ENCODE peak calls at places on chromosomes 1 and 21, in five cellular contexts. D is prostate gland, O is kidney, J is iPS DF 6.9, R is breast epithelium. G is an unnamed sample. For H3K4me1, the result is how much of the 10 kb centered on the place peaks cover.

GRCh38 chr21:29849735-29850176 is 90.0 kb downstream of the GRIK1 start:
- DNase-seq in O (no peak), R (peak), D (peak), J (peak), G (peak)

GRCh38 chr1:205983925-205984725 is 19.1 kb downstream of the RAB7B start:
- DNase-seq in O (no peak), D (peak), R (peak), J (peak), G (peak)

GRCh38 chr1:98046031-98046641 is 125.3 kb upstream of the DPYD start:
- DNase-seq in R (no peak), J (no peak), D (no peak), O (peak), G (peak)

GRCh38 chr1:54804471-54805132 is 3.5 kb upstream of the TTC22 start:
- DNase-seq in O (no peak), D (no peak), R (no peak), J (no peak), G (no peak)

GRCh38 chr1:194684636-194685035 is 1498.2 kb upstream of the B3GALT2 start:
- DNase-seq in R (no peak), J (no peak), D (no peak), O (no peak), G (no peak)

GRCh38 chr1:30371888-30372791 is 351.2 kb downstream of the MATN1 start:
- DNase-seq in R (no peak), D (no peak), J (no peak), O (peak), G (no peak)

GRCh38 chr1:203184467-203184866 is 2.0 kb downstream of the CHI3L1 start:
- DNase-seq in O (no peak), D (no peak), J (no peak), R (no peak), G (no peak)

GRCh38 chr1:85465099-85465790 is at the start of gene DDAH1:
- DNase-seq in J (no peak), O (peak), D (peak), R (peak), G (peak)

GRCh38 chr1:200901350-200901749 is 6.7 kb downstream of the INAVA start:
- DNase-seq in D (no peak), J (no peak), R (no peak), O (no peak), G (no peak)

GRCh38 chr1:200901796-200902444 is 7.2 kb downstream of the INAVA start:
- DNase-seq in R (no peak), J (no peak), O (peak), D (no peak), G (no peak)

GRCh38 chr1:200905411-200906052 is 10.8 kb downstream of the INAVA start:
- DNase-seq in D (no peak), J (no peak), O (no peak), R (no peak), G (no peak)

GRCh38 chr1:200904772-200905171 is 10.1 kb downstream of the INAVA start:
- DNase-seq in O (no peak), J (no peak), D (no peak), R (no peak), G (no peak)

DNA sequence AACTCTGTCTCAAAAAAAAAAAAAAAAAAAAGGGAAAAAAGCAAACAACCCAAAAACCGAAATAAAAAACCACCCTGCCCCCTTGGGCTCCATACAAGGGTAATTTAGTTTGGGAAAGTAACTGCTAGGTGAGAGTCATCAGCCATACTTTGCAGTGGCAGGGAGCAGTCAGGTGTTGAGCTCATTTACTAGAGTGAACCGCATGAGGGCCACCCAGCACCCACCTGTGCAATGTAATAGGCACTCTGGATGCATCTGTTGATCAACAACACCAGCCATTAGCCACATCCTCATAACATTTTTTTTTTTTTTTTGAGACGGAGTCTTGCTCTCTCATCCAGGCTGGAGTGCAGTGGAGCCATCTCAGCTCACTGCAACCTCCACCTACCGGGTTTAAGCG is 9.1 kb downstream of the INAVA start:
- DNase-seq in R (no peak), J (no peak), O (no peak), D (no peak), G (no peak)
- H3K4me1 ChIP-seq in R (under half), J (under half), O (under half), D (under half), G (under half)

DNA sequence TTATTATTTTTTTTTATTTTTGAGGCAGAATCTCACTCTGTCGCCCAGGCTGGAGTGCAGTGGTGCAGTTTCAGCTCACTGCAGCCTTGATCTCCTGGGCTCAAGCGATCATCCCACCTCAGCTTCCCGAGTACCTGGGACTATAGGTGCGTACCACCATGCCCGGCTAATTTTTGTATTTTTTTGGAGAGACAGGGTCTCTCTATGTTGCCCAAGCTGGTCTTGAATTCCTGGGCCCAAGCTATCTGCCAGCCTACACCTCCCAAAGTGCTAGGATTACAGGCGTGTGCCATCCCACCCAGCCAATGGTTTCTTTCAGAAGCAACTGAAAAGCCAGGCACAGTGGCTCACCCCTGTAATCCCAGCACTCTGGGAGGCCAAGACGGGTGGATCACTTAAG is 2.3 kb downstream of the KRTCAP2 start:
- DNase-seq in D (no peak), J (no peak), O (no peak), R (no peak), G (no peak)
- H3K4me1 ChIP-seq in D (under half), J (under half), O (under half), R (under half), G (under half)

DNA sequence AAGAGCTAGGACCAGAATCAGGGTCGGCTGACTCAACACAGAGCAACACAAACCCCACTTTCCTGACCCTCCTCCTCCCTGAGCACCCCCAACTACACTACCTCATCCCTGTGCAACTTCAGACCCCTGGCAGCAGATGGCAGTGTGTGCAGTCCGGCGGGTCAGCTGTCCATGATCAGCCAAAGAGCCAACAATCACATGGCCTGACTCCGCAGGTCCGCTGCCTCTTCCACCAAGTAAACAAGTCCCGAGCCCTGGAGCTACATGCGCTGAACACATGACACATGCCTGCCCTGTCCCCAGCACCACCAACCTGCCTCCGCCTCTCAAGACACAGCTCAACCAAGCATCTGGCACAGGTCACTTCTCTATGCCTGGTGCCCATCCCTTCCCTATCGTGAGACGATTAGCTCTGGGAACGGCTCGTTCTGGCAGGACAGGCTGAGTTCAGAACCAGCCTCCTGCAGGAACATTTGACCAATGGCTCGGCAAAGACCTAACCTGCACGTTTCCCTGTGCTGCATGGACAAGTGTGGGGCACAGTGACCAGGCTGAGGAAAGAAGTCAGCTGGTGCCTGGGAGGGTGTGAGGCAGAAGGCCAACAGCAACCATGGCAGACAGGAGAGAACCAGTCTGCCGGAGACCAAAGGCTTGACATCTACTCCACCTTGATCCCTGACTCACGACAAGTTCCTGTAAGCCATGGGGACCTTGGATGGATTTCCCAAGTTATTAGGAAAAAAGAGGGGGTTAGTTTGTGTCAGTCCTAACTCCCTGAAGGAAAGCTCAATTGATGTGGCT is 60.3 kb downstream of the CD46 start:
- DNase-seq in O (peak), R (peak), D (peak), J (no peak), G (peak)
- H3K4me1 ChIP-seq in O (half or more), R (under half), D (half or more), J (under half), G (under half)

GRCh38 chr1:199508653-199509052 is 518.9 kb upstream of the NR5A2 start:
- DNase-seq in D (no peak), O (no peak), R (no peak), J (no peak), G (no peak)

GRCh38 chr1:199512037-199512710 is 515.3 kb upstream of the NR5A2 start:
- DNase-seq in J (no peak), O (no peak), D (no peak), R (no peak), G (no peak)

GRCh38 chr1:199515261-199515660 is 512.2 kb upstream of the NR5A2 start:
- DNase-seq in J (no peak), R (no peak), O (no peak), D (no peak), G (no peak)

GRCh38 chr1:199510314-199510713 is 517.2 kb upstream of the NR5A2 start:
- DNase-seq in O (no peak), J (no peak), R (no peak), D (no peak), G (no peak)
- H3K4me1 ChIP-seq in O (under half), J (under half), R (under half), D (under half), G (under half)

GRCh38 chr1:181482521-181483083 is 715 bp upstream of the CACNA1E start:
- DNase-seq in O (peak), D (peak), R (no peak), J (peak), G (no peak)
- H3K4me1 ChIP-seq in O (under half), D (under half), R (under half), J (under half), G (under half)

GRCh38 chr1:8607906-8608305 is 209.5 kb downstream of the RERE start:
- DNase-seq in J (no peak), D (no peak), O (no peak), R (no peak), G (no peak)
- H3K4me1 ChIP-seq in J (under half), D (under half), O (under half), R (under half), G (under half)

GRCh38 chr1:213796525-213796924 is 191.2 kb upstream of the PROX1 start:
- DNase-seq in R (no peak), J (no peak), O (no peak), D (no peak), G (no peak)

GRCh38 chr1:213790565-213790964 is 197.2 kb upstream of the PROX1 start:
- DNase-seq in O (no peak), D (no peak), J (no peak), R (no peak), G (no peak)

DNA sequence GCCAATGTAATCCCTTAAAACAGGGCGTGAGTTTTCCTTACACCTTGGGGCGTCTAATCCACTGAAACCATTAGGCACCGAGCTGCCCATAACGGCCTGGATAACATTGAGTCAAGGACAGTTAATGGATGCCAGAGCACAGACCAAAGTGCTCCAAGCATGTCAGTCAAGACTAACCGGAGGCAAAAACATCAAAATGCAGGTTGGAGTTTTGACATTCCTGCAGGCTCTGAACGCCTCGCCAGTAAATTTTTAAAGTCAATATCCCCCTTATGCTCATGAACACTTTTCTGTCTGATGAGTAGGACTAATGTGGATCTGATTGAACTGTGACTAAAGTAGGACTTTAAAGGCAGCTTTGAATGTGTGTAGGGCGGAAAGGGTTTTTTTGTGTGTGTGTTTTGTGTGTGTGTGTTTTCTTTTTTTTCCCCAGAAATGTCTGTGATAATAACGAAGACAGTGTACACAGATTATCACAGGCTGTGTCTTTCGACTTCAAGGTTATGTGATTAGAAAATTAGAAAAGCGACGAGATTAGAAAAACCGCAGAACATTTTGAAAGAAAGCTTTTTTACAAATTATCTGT is 194.2 kb upstream of the PROX1 start:
- DNase-seq in O (no peak), D (no peak), J (no peak), R (no peak), G (no peak)
- H3K4me1 ChIP-seq in O (under half), D (under half), J (under half), R (under half), G (under half)

GRCh38 chr21:25657140-25657539 is 18.1 kb downstream of the JAM2 start:
- DNase-seq in D (no peak), J (no peak), O (no peak), R (no peak), G (no peak)

GRCh38 chr21:25660233-25660632 is 21.2 kb downstream of the JAM2 start:
- DNase-seq in R (no peak), J (no peak), O (no peak), D (no peak), G (no peak)

GRCh38 chr21:25658427-25658980 is 19.4 kb downstream of the JAM2 start:
- DNase-seq in D (no peak), J (no peak), O (no peak), R (no peak), G (no peak)
- H3K4me1 ChIP-seq in D (under half), J (under half), O (under half), R (under half), G (under half)

DNA sequence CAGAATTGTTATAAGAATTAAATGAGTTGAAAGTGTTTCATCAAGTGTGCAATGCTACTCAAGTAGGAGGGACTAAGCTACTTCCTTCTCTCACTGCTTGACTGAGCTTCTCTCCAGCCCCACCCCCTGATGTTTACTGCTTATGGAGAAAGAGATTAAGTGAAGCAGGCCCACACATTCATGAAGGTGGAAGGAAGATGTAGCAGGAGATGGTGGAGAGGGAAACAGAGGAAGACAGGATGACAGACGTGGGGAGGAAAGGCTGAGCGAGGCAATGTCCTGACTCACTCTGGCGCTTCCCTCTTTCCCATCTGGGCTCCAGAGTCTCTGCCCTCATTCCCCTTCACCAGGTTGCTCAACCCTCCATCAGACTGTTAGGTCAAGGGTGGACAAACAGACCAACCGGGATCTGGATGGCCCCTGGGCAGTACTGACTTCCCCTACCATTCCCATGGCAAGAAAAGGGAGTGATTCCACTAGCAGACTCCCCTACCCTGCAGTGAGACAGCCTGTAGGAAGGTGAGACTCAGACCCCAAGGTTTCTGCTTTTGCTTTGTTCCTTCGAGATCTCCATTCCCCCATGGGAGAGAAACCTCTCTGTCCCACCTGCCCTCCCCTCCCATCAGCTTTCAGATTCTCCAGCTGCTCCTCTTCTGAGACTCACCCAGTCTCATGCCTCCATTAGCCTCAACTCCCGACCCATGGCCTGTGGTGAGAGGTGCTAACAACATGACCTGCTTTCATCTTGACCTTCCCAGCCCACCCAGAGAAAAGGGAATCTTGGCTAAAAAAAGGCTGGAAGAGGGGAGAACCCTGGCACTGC is 3.1 kb upstream of the ARHGEF2 start:
- DNase-seq in R (no peak), D (no peak), O (no peak), J (no peak), G (peak)
- H3K4me1 ChIP-seq in R (under half), D (under half), O (under half), J (under half), G (under half)

DNA sequence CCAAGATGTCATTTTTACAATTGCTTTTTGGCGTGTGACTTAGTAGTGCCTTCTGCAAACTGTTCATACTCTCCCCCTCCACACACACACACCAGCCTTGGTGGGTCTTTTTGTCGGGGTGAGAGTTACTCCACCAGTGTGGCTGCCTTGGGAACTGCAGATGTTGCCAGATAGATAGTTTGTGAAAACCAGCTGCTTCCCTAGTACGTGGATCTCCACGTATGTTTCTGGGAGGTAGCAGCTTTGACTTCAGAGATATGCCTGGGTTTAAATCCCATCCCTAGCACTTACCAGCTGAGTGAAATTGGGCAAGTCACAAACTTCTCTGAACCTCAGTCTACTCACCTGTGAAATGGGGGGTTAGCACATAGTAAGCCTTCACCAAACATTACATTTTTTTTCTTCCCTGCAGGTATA is 78.0 kb downstream of the MAN1C1 start:
- DNase-seq in R (no peak), D (no peak), J (no peak), O (no peak), G (no peak)
- H3K4me1 ChIP-seq in R (under half), D (under half), J (under half), O (under half), G (under half)